ENCODE peak calls at places on chromosome 17, in six cellular contexts. X is NCI-H1417, R is psoas muscle, F is AG04450, D is SHP77, L is A549. Q is an unnamed sample.

GRCh38 chr17:20010099-20010863 is 1.1 kb downstream of the SPECC1 start:
- DNase-seq in L (peak), X (peak), D (peak), F (peak), R (no peak), Q (no peak)

GRCh38 chr17:43027091-43028032 is 2.3 kb downstream of the RND2 start:
- DNase-seq in R (no peak), L (no peak), F (no peak), D (no peak), X (no peak), Q (no peak)

GRCh38 chr17:30388321-30389179 is 9.8 kb downstream of the CPD start:
- DNase-seq in R (no peak), F (no peak), X (no peak), L (no peak), D (no peak), Q (no peak)

GRCh38 chr17:10169274-10169673 is 29.1 kb downstream of the GAS7 start:
- DNase-seq in D (no peak), X (no peak), F (no peak), R (no peak), L (no peak), Q (no peak)

GRCh38 chr17:39676198-39676819 is 8.1 kb downstream of the PNMT start:
- DNase-seq in R (no peak), L (no peak), D (peak), X (peak), F (no peak), Q (no peak)

GRCh38 chr17:35984140-35984539 is 2.4 kb downstream of the CCL14 start:
- DNase-seq in X (no peak), D (no peak), F (no peak), L (no peak), R (no peak), Q (no peak)

GRCh38 chr17:82782657-82783207 is 30.9 kb downstream of the TBCD start:
- DNase-seq in D (no peak), F (no peak), L (no peak), X (no peak), R (no peak), Q (no peak)

GRCh38 chr17:38451030-38451839 is 23.0 kb downstream of the ARHGAP23 start:
- DNase-seq in D (no peak), F (no peak), X (no peak), R (no peak), L (no peak), Q (no peak)

GRCh38 chr17:49269356-49269755 is 38.8 kb upstream of the PHOSPHO1 start:
- DNase-seq in L (no peak), X (no peak), D (no peak), F (no peak), R (no peak), Q (no peak)

GRCh38 chr17:9432867-9433495 is 142.6 kb downstream of the STX8 start:
- DNase-seq in F (no peak), L (no peak), X (no peak), D (no peak), R (no peak), Q (no peak)

GRCh38 chr17:39808409-39808997 is 55.6 kb downstream of the IKZF3 start:
- DNase-seq in X (no peak), R (no peak), D (no peak), F (no peak), L (no peak), Q (no peak)

GRCh38 chr17:41672153-41672552 is 16.5 kb upstream of the EIF1 start:
- DNase-seq in L (no peak), F (no peak), R (no peak), X (no peak), D (no peak), Q (no peak)

GRCh38 chr17:79888811-79889634 is 49.8 kb upstream of the CBX4 start:
- DNase-seq in X (no peak), L (no peak), F (no peak), R (no peak), D (no peak), Q (no peak)

GRCh38 chr17:75459590-75460267 is 3.3 kb downstream of the TMEM94 start:
- DNase-seq in R (no peak), D (no peak), X (no peak), F (no peak), L (no peak), Q (no peak)

GRCh38 chr17:38798614-38799500 is 499 bp downstream of the PIP4K2B start:
- DNase-seq in R (peak), F (no peak), L (peak), X (peak), D (peak), Q (no peak)

GRCh38 chr17:78495634-78496033 is 81.6 kb downstream of the DNAH17 start:
- DNase-seq in R (no peak), L (no peak), D (no peak), X (no peak), F (no peak), Q (no peak)

GRCh38 chr17:64741924-64742670 is 80.0 kb upstream of the SMURF2 start:
- DNase-seq in X (no peak), L (no peak), D (no peak), F (peak), R (peak), Q (no peak)

GRCh38 chr17:40605301-40605700 is 40.0 kb upstream of the CCR7 start:
- DNase-seq in L (no peak), R (no peak), F (no peak), X (no peak), D (no peak), Q (no peak)

GRCh38 chr17:61805399-61805798 is 57.9 kb downstream of the BRIP1 start:
- DNase-seq in L (no peak), R (no peak), D (no peak), F (peak), X (no peak), Q (no peak)

GRCh38 chr17:28225872-28226271 is 93.1 kb upstream of the TMEM97 start:
- DNase-seq in F (no peak), L (no peak), D (no peak), X (no peak), R (no peak), Q (no peak)

GRCh38 chr17:1486802-1487695 is 5.4 kb downstream of the MYO1C start:
- DNase-seq in L (peak), X (peak), R (peak), D (peak), F (no peak), Q (peak)

GRCh38 chr17:38877130-38877851 is 7.4 kb downstream of the LASP1 start:
- DNase-seq in X (no peak), L (no peak), F (no peak), R (no peak), D (no peak), Q (no peak)

GRCh38 chr17:55758171-55758570 is 7.3 kb downstream of the PCTP start:
- DNase-seq in F (no peak), R (no peak), D (no peak), X (no peak), L (no peak), Q (no peak)